ENCODE peak calls at places on chromosome 7, in five cellular contexts. K is fibroblast of mammary gland, V is HCT116, G is AG04450, J is WERI-Rb-1. S is an unnamed sample.

GRCh38 chr7:151382079-151382885 is 27.6 kb downstream of the WDR86 start:
- DNase-seq in G (no peak), J (peak; percentile 6), V (no peak), K (no peak), S (no peak)

GRCh38 chr7:111255576-111255975 is 164.6 kb downstream of the LRRN3 start:
- DNase-seq in V (no peak), K (peak; percentile 20), G (no peak), J (no peak), S (no peak)

GRCh38 chr7:150945853-150946825 is 32.0 kb downstream of the KCNH2 start:
- DNase-seq in J (no peak), K (no peak), G (no peak), V (no peak), S (peak; percentile 88)

GRCh38 chr7:141097430-141097829 is 23.6 kb downstream of the TMEM178B start:
- DNase-seq in V (no peak), K (peak; percentile 15), J (no peak), G (no peak), S (no peak)

GRCh38 chr7:28169166-28169713 is 11.4 kb downstream of the JAZF1 start:
- DNase-seq in G (peak; percentile 32), K (peak; percentile 42), J (no peak), V (no peak), S (no peak)

GRCh38 chr7:128025380-128025779 is 5.9 kb downstream of the LRRC4 start:
- DNase-seq in V (no peak), G (no peak), J (no peak), K (peak; percentile 36), S (peak; percentile 44)

GRCh38 chr7:1917221-1918062 is 247.4 kb downstream of the ELFN1 start:
- DNase-seq in G (no peak), V (no peak), J (no peak), K (peak; percentile 60), S (no peak)

GRCh38 chr7:123674399-123675091 is 18.9 kb downstream of the LMOD2 start:
- DNase-seq in V (no peak), K (peak; percentile 30), G (no peak), J (no peak), S (peak; percentile 19)

GRCh38 chr7:26365077-26365896 is 73.6 kb downstream of the SNX10 start:
- DNase-seq in V (peak; percentile 51), K (peak; percentile 79), G (peak; percentile 57), J (peak; percentile 55), S (peak; percentile 41)

GRCh38 chr7:90626011-90626410 is 29.9 kb downstream of the CDK14 start:
- DNase-seq in K (peak; percentile 51), J (no peak), V (no peak), G (peak; percentile 21), S (no peak)

GRCh38 chr7:7706101-7706511 is 12.3 kb downstream of the RPA3 start:
- DNase-seq in G (no peak), V (no peak), K (no peak), J (no peak), S (no peak)

GRCh38 chr7:142611566-142612250 is 137.6 kb upstream of the PRSS1 start:
- DNase-seq in V (no peak), G (no peak), K (peak; percentile 69), J (no peak), S (no peak)

GRCh38 chr7:142001163-142001874 is 5.6 kb downstream of the MGAM start:
- DNase-seq in G (no peak), V (peak; percentile 21), J (no peak), K (peak; percentile 41), S (no peak)

GRCh38 chr7:134931487-134931886 is 54.8 kb upstream of the AGBL3 start:
- DNase-seq in G (no peak), J (no peak), V (no peak), K (peak; percentile 46), S (no peak)

GRCh38 chr7:119969054-119969453 is 303.9 kb upstream of the KCND2 start:
- DNase-seq in G (no peak), V (no peak), K (no peak), J (no peak), S (no peak)

GRCh38 chr7:19368540-19368939 is 223.3 kb upstream of the FERD3L start:
- DNase-seq in G (no peak), K (peak; percentile 51), J (no peak), V (no peak), S (no peak)

GRCh38 chr7:17659126-17659525 is 281.2 kb downstream of the SNX13 start:
- DNase-seq in J (no peak), G (no peak), V (no peak), K (no peak), S (no peak)

GRCh38 chr7:106031271-106032029 is 68.4 kb downstream of the CDHR3 start:
- DNase-seq in K (no peak), G (no peak), V (no peak), J (no peak), S (no peak)

GRCh38 chr7:157572622-157573021 is 235.8 kb downstream of the DNAJB6 start:
- DNase-seq in V (no peak), J (no peak), G (no peak), K (no peak), S (no peak)

GRCh38 chr7:112798199-112799159 is 8.3 kb upstream of the TMEM168 start:
- DNase-seq in K (no peak), V (no peak), G (no peak), J (no peak), S (no peak)

GRCh38 chr7:44377681-44378421 is 52.5 kb upstream of the CAMK2B start:
- DNase-seq in J (no peak), K (no peak), G (no peak), V (no peak), S (no peak)

GRCh38 chr7:78129865-78130264 is 331.3 kb downstream of the PHTF2 start:
- DNase-seq in V (no peak), J (no peak), G (no peak), K (no peak), S (no peak)

GRCh38 chr7:78130443-78131200 is 332.0 kb downstream of the PHTF2 start:
- DNase-seq in G (no peak), K (no peak), V (no peak), J (no peak), S (no peak)

GRCh38 chr7:78139335-78139734 is 340.8 kb downstream of the PHTF2 start:
- DNase-seq in G (no peak), K (peak; percentile 94), J (no peak), V (no peak), S (peak; percentile 23)

GRCh38 chr7:78134748-78135147 is 336.2 kb downstream of the PHTF2 start:
- DNase-seq in V (no peak), J (no peak), K (no peak), G (no peak), S (no peak)

GRCh38 chr7:78134256-78134655 is 335.7 kb downstream of the PHTF2 start:
- DNase-seq in G (peak; percentile 39), J (peak; percentile 23), V (peak; percentile 19), K (peak; percentile 86), S (no peak)
- TF ChIP-seq CTCF in G (peak; percentile 70), J (peak; percentile 48), V (peak; percentile 66), K (peak; percentile 75), S (peak; percentile 74)

GRCh38 chr7:116226664-116227063 is 16.3 kb downstream of the TES start:
- DNase-seq in J (no peak), G (no peak), K (peak; percentile 60), V (no peak), S (no peak)
- TF ChIP-seq CTCF in J (no peak), G (no peak), K (no peak), V (no peak), S (no peak)

GRCh38 chr7:101869026-101869900 is 51.8 kb downstream of the CUX1 start:
- DNase-seq in V (no peak), K (no peak), J (peak; percentile 71), G (no peak), S (no peak)

GRCh38 chr7:101871351-101871750 is 53.9 kb downstream of the CUX1 start:
- DNase-seq in K (no peak), V (no peak), J (no peak), G (no peak), S (no peak)

GRCh38 chr7:101868191-101868950 is 50.9 kb downstream of the CUX1 start:
- DNase-seq in V (no peak), J (no peak), K (no peak), G (no peak), S (no peak)

GRCh38 chr7:101869901-101870290 is 52.5 kb downstream of the CUX1 start:
- DNase-seq in J (no peak), G (no peak), V (no peak), K (no peak), S (no peak)

DNA sequence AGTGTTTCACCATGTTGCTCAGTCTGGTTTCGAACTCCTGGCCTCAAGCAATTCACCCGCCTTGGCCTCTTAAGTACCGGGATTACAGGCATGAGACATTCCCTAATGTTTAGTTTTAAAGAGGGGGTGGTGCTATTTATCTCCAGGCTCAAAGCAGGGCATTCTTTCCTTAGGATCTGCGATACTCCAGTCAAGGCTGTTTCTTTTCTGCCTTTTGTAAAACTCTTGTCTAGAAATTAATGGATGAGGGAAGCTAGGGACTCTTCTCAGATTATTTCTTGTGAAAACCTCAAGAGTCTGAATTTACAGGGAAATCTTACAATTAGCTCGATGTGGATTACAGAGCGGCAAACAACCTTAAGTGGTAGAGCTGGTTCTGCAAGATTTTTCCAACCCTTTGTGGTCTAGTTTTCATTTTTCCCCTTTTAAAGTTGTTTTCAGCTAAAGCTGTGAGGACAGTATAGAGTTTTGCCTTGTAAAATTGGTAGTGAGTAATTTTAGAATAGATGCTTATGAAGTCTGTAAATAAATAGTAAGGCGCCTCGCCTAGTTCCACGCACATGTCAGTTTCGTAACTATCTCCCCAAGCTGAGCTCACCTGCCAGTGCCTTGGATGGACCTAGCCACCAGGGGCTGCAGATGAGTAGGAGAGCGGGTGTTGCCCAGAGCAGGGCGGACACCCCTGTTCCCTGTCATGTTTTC is 53.1 kb downstream of the CUX1 start:
- DNase-seq in G (no peak), J (no peak), K (no peak), V (peak; percentile 52), S (no peak)
- TF ChIP-seq CTCF in G (peak; percentile 31), J (peak; percentile 42), K (no peak), V (peak; percentile 56), S (no peak)

GRCh38 chr7:40833541-40834234 is 698.9 kb downstream of the SUGCT start:
- DNase-seq in V (no peak), G (no peak), K (peak; percentile 44), J (no peak), S (no peak)
- TF ChIP-seq CTCF in V (no peak), G (peak; percentile 46), K (peak; percentile 40), J (no peak), S (peak; percentile 48)

DNA sequence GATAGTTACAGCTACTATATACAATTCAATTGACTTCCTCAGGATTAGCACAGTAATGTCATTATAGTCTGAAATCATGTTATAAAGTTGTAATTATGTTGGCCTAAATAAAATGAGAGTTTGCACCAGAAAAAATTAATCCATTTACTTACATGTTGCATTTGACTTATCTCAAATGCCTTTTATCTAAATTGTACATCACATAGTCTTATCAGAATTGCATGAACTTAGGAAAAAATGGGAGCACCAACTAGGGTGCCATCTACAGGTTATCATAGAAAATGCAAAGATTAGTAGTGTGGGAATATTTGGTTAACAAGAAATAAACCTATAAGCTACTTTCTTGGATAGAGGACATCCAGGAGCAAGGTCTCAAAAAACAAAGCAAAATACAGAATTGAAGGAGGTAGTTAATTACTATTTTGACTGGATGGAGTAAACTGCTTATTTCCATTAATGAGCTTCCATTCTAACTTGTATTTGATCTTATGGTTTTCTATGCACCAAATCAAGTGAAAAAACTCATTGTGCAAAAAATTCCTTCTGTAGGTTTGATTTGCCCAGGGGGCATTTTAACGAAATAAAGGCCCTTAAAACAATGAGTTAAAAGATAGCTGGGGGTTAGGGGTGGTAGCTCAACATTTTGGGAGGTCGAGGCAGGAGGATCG is 60.0 kb upstream of the ORC5 start:
- DNase-seq in G (no peak), J (no peak), V (no peak), K (peak; percentile 51), S (no peak)
- TF ChIP-seq CTCF in G (peak; percentile 69), J (peak; percentile 15), V (peak; percentile 44), K (peak; percentile 72), S (peak; percentile 68)